ENCODE peak calls at places on chromosomes 6 and 20, in nine cellular contexts. Q, O, B, T, V, P, I, Y and S are unnamed samples. For H3K36me3, the result is how much of the 10 kb centered on the place peaks cover.

GRCh38 chr6:14616611-14617010 is 499.0 kb downstream of the CD83 start:
- DNase-seq in Q (no peak), O (no peak), B (no peak), T (no peak), V (no peak), P (no peak), I (no peak), Y (no peak), S (no peak)

GRCh38 chr20:3890999-3891929 is 2.1 kb downstream of the PANK2 start:
- DNase-seq in Q (peak), O (peak), B (no peak), T (no peak), V (no peak), P (no peak), I (peak), Y (no peak), S (no peak)

GRCh38 chr20:53622247-53623114 is 28.8 kb upstream of the ZNF217 start:
- DNase-seq in Q (peak), O (no peak), B (no peak), T (no peak), V (peak), P (no peak), I (no peak), Y (no peak), S (no peak)

GRCh38 chr6:141677598-141678211 is 455.0 kb upstream of the GJE1 start:
- DNase-seq in Q (no peak), O (no peak), B (no peak), T (no peak), V (peak), P (no peak), I (no peak), Y (peak), S (no peak)

GRCh38 chr6:151431336-151431735 is 20.6 kb downstream of the RMND1 start:
- DNase-seq in Q (no peak), O (no peak), B (no peak), T (no peak), V (no peak), P (no peak), I (no peak), Y (no peak), S (no peak)

GRCh38 chr6:38262609-38263008 is 377.1 kb downstream of the BTBD9 start:
- DNase-seq in Q (no peak), O (no peak), B (no peak), T (no peak), V (no peak), P (no peak), I (no peak), Y (peak), S (no peak)

GRCh38 chr20:21183722-21184121 is 57.8 kb downstream of the KIZ start:
- DNase-seq in Q (no peak), O (no peak), B (no peak), T (no peak), V (no peak), P (no peak), I (no peak), Y (no peak), S (no peak)

GRCh38 chr6:64249129-64249528 is 613.5 kb downstream of the PHF3 start:
- DNase-seq in Q (no peak), O (no peak), B (no peak), T (no peak), V (no peak), P (no peak), I (no peak), Y (no peak), S (no peak)

GRCh38 chr6:118813795-118814194 is 80.2 kb upstream of the ASF1A start:
- DNase-seq in Q (no peak), O (no peak), B (no peak), T (no peak), V (no peak), P (no peak), I (no peak), Y (peak), S (no peak)

GRCh38 chr20:63268671-63269439 is 3.8 kb upstream of the ARFGAP1 start:
- DNase-seq in Q (no peak), O (no peak), B (no peak), T (no peak), V (no peak), P (no peak), I (no peak), Y (no peak), S (no peak)

GRCh38 chr6:156865019-156865629 is 87.9 kb downstream of the ARID1B start:
- DNase-seq in Q (no peak), O (no peak), B (no peak), T (no peak), V (no peak), P (no peak), I (no peak), Y (no peak), S (no peak)

GRCh38 chr20:61896058-61896961 is 169.4 kb downstream of the TAF4 start:
- DNase-seq in Q (no peak), O (no peak), B (peak), T (no peak), V (peak), P (no peak), I (peak), Y (peak), S (no peak)

GRCh38 chr20:5919634-5920544 is 30.4 kb downstream of the TRMT6 start:
- DNase-seq in Q (no peak), O (no peak), B (no peak), T (no peak), V (no peak), P (no peak), I (no peak), Y (peak), S (no peak)

GRCh38 chr6:70834520-70834919 is 122.3 kb downstream of the B3GAT2 start:
- DNase-seq in Q (no peak), O (no peak), B (no peak), T (no peak), V (no peak), P (no peak), I (no peak), Y (peak), S (no peak)

GRCh38 chr6:46412662-46413061 is 78.6 kb downstream of the RCAN2 start:
- DNase-seq in Q (no peak), O (no peak), B (no peak), T (no peak), V (no peak), P (no peak), I (no peak), Y (no peak), S (no peak)

GRCh38 chr20:10540636-10541493 is 105.8 kb downstream of the SLX4IP start:
- DNase-seq in Q (no peak), O (no peak), B (no peak), T (no peak), V (no peak), P (no peak), I (no peak), Y (peak), S (peak)

GRCh38 chr6:106315765-106316375 is 9.7 kb downstream of the ATG5 start:
- DNase-seq in Q (no peak), O (no peak), B (no peak), T (no peak), V (no peak), P (no peak), I (no peak), Y (peak), S (no peak)

GRCh38 chr6:162109466-162110040 is 618.0 kb downstream of the PRKN start:
- DNase-seq in Q (no peak), O (no peak), B (no peak), T (no peak), V (no peak), P (no peak), I (no peak), Y (no peak), S (no peak)

GRCh38 chr6:100719883-100720682 is 161.0 kb downstream of the ASCC3 start:
- DNase-seq in Q (no peak), O (no peak), B (no peak), T (no peak), V (peak), P (no peak), I (no peak), Y (no peak), S (no peak)

GRCh38 chr6:162621246-162621645 is 106.3 kb downstream of the PRKN start:
- DNase-seq in Q (no peak), O (no peak), B (no peak), T (no peak), V (no peak), P (no peak), I (peak), Y (peak), S (peak)

GRCh38 chr20:49165611-49166010 is 22.5 kb downstream of the STAU1 start:
- DNase-seq in Q (no peak), O (no peak), B (no peak), T (no peak), V (no peak), P (no peak), I (no peak), Y (no peak), S (no peak)

GRCh38 chr20:63699466-63700198 is 3.2 kb downstream of the TNFRSF6B start:
- DNase-seq in Q (peak), O (no peak), B (peak), T (no peak), V (no peak), P (no peak), I (peak), Y (no peak), S (no peak)

GRCh38 chr6:83592770-83593394 is 80.5 kb downstream of the PRSS35 start:
- DNase-seq in Q (no peak), O (no peak), B (no peak), T (no peak), V (peak), P (no peak), I (peak), Y (peak), S (no peak)

GRCh38 chr6:17881085-17881883 is 106.2 kb downstream of the KIF13A start:
- DNase-seq in Q (no peak), O (peak), B (no peak), T (peak), V (no peak), P (no peak), I (no peak), Y (no peak), S (no peak)

GRCh38 chr6:109944448-109944847 is 33.7 kb upstream of the GPR6 start:
- DNase-seq in Q (no peak), O (no peak), B (no peak), T (no peak), V (no peak), P (no peak), I (no peak), Y (no peak), S (peak)

GRCh38 chr20:64160536-64161495 is 3.4 kb upstream of the MYT1 start:
- DNase-seq in Q (no peak), O (no peak), B (no peak), T (no peak), V (no peak), P (no peak), I (no peak), Y (no peak), S (no peak)

GRCh38 chr20:60078351-60079250 is 120.4 kb downstream of the CDH26 start:
- DNase-seq in Q (peak), O (no peak), B (no peak), T (no peak), V (no peak), P (no peak), I (no peak), Y (no peak), S (no peak)

GRCh38 chr6:130020106-130020851 is 1.9 kb downstream of the L3MBTL3 start:
- DNase-seq in Q (peak), O (peak), B (peak), T (peak), V (no peak), P (peak), I (peak), Y (no peak), S (no peak)

GRCh38 chr6:111707773-111708172 is 102.1 kb upstream of the TRAF3IP2 start:
- DNase-seq in Q (no peak), O (no peak), B (no peak), T (no peak), V (no peak), P (no peak), I (no peak), Y (no peak), S (no peak)

GRCh38 chr6:105587349-105588115 is 184.7 kb upstream of the PREP start:
- DNase-seq in Q (no peak), O (no peak), B (no peak), T (no peak), V (no peak), P (no peak), I (no peak), Y (peak), S (no peak)

GRCh38 chr6:138378463-138378862 is 758 bp downstream of the SMIM28 start:
- DNase-seq in Q (no peak), O (no peak), B (no peak), T (no peak), V (no peak), P (no peak), I (no peak), Y (no peak), S (no peak)

GRCh38 chr6:166600932-166601331 is 14.5 kb upstream of the RAMACL start:
- DNase-seq in Q (no peak), O (no peak), B (no peak), T (no peak), V (no peak), P (no peak), I (no peak), Y (peak), S (no peak)

GRCh38 chr20:59182401-59183044 is 18.9 kb downstream of the ZNF831 start:
- DNase-seq in Q (no peak), O (no peak), B (no peak), T (no peak), V (no peak), P (no peak), I (no peak), Y (no peak), S (no peak)

GRCh38 chr6:8462169-8462568 is 26.8 kb upstream of the SLC35B3 start:
- DNase-seq in Q (no peak), O (no peak), B (no peak), T (no peak), V (no peak), P (no peak), I (no peak), Y (no peak), S (no peak)

DNA sequence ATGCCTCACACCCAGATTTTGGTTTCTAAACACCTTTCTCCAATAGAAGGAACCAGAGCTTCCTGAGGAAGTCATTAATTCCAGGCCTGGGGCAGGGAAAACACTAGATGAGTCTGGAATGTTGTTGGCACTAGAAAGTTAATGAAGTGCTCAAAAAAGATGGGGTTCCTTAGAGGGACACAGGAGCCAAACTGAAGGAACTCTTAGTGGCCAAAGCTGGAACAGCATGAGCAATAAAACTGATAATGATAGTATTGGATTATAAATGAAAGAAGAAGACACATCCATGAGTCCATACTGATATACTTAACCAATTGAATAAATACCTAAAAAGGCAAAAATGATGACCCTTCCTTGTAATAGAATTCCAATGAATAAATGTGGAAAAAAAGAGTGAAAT is 4.4 kb downstream of the IL20RA start:
- DNase-seq in Q (no peak), O (no peak), B (no peak), T (no peak), V (no peak), P (no peak), I (no peak), Y (no peak), S (no peak)
- TF ChIP-seq CTCF in Q (no peak), O (no peak), B (no peak), T (no peak), V (peak), P (no peak), I (no peak), Y (peak), S (no peak)

GRCh38 chr20:45841407-45842129 is 8.0 kb downstream of the SNX21 start:
- DNase-seq in Q (no peak), O (no peak), B (no peak), T (no peak), V (no peak), P (no peak), I (no peak), Y (no peak), S (no peak)
- H3K4me3 ChIP-seq in Q (no peak), O (no peak), B (no peak), T (no peak), V (no peak), P (no peak), I (no peak), Y (no peak), S (no peak)

GRCh38 chr20:57688864-57689263 is 21.0 kb downstream of the PMEPA1 start:
- DNase-seq in Q (no peak), O (no peak), B (no peak), T (peak), V (no peak), P (no peak), I (no peak), Y (no peak), S (no peak)
- H3K36me3 ChIP-seq in Q (under half), O (under half), B (under half), T (under half), V (under half), P (under half), I (under half), Y (under half), S (under half)

GRCh38 chr6:154675602-154676088 is 57.6 kb upstream of the SCAF8 start:
- DNase-seq in Q (peak), O (peak), B (peak), T (peak), V (peak), P (peak), I (peak), Y (peak), S (peak)
- TF ChIP-seq CTCF in Q (peak), O (peak), B (peak), T (peak), V (peak), P (peak), I (peak), Y (peak), S (peak)

DNA sequence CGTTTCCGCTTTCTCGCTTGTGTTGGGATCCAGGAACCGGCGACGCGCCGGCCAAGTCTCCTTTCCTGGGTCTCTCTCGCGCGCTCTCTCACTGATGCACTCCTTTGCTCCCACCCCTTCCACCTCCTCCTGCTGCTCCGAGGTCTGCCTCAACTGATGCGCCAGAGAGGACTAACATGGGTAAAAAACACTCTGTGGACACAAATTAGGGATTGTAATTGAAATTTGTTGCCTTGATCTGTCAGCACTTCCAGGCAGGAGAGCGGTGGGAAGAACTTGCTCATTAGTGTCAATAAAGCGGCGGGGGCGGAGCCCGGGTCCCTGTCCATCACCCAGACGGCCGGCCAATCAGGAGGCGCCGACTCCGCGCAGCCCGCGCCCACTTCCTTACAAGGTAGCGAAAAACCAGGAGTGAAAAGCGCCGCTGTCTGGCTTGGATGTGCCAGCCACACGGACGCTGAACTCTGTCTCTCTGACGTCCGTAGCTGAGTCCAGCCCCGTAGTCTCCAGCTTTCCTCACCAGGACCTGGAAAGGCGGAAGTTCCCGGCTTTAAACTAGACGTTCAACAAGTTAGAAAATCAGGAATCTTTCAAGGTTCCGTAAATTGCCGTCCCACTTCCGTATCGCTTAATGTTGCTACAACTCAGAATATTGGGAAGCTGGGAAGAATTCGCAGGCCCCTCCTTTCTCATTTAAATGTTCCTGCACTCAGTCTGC is at the start of gene TBX18:
- DNase-seq in Q (peak), O (peak), B (peak), T (peak), V (no peak), P (no peak), I (peak), Y (peak), S (peak)
- H3K4me3 ChIP-seq in Q (peak), O (peak), B (no peak), T (peak), V (no peak), P (no peak), I (peak), Y (peak), S (peak)

DNA sequence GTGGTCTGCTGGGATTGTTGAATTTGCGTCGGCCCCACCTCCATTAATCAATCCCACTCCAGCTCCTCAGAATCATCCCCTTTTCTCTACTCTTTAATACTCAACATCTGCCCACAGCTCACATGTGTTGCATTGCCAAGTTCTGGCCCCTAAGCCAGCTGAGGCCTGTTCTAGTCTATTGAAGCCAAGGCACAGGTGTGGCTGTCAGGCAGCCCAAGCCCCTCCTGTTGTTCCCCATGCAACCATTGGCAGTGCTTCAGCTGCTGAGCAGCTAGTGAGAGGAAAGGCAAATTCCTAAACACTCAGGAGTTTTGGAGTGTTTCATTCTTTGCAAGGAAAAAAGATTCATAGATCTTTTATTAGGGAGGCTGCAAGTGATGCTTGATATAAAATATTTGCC is 128.0 kb upstream of the NT5E start:
- DNase-seq in Q (no peak), O (no peak), B (no peak), T (no peak), V (no peak), P (no peak), I (no peak), Y (no peak), S (no peak)
- H3K36me3 ChIP-seq in Q (under half), O (under half), B (under half), T (under half), V (under half), P (under half), I (under half), Y (under half), S (under half)

DNA sequence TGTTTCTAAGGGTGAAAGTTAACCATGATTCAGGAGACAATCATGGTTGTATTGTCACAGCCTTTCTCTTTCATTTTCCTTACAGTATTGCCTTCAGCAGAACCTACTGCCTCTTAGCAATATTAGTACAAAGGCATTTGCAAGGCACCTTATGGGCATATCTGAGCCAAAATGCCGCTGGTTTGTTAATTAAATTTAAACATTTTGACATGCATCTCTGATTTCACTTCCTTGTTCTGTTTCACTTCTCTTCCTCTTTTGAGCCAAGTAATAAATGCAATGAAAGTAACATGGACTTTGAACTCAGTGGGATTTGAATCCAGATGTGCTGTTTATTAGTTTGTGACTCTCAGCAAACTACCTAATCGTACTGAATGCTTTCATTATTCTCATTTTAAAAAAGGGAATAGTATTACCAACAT is 467.4 kb upstream of the CITED2 start:
- DNase-seq in Q (no peak), O (no peak), B (no peak), T (no peak), V (peak), P (no peak), I (no peak), Y (no peak), S (no peak)
- TF ChIP-seq CTCF in Q (no peak), O (no peak), B (no peak), T (no peak), V (no peak), P (no peak), I (no peak), Y (no peak), S (no peak)